ENCODE peak calls at places on chromosomes 16 and 17, in five cellular contexts. One of them, this sample, is unnamed. For H3K27me3, the result is how much of the 10 kb centered on the place peaks cover.

GRCh38 chr16:53844796-53845195 is 140.8 kb downstream of the FTO start:
- DNase-seq in endothelial cell of umbilical vein: no peak
- DNase-seq in SK-N-SH: no peak
- DNase-seq in sigmoid colon: no peak
- DNase-seq in thoracic aorta: no peak
- DNase-seq in this sample: no peak

GRCh38 chr16:49602201-49603041 is 228.8 kb downstream of the C16orf78 start:
- DNase-seq in endothelial cell of umbilical vein: no peak
- DNase-seq in SK-N-SH: no peak
- DNase-seq in sigmoid colon: no peak
- DNase-seq in thoracic aorta: no peak
- DNase-seq in this sample: no peak

GRCh38 chr17:80455328-80455710 is 21.1 kb downstream of the NPTX1 start:
- DNase-seq in endothelial cell of umbilical vein: no peak
- DNase-seq in SK-N-SH: peak
- DNase-seq in sigmoid colon: no peak
- DNase-seq in thoracic aorta: no peak
- DNase-seq in this sample: no peak

GRCh38 chr16:74297296-74297665 is 667 bp downstream of the PSMD7 start:
- DNase-seq in endothelial cell of umbilical vein: peak
- DNase-seq in SK-N-SH: peak
- DNase-seq in sigmoid colon: no peak
- DNase-seq in thoracic aorta: peak
- DNase-seq in this sample: no peak

GRCh38 chr17:10120749-10121148 is 77.7 kb downstream of the GAS7 start:
- DNase-seq in endothelial cell of umbilical vein: no peak
- DNase-seq in SK-N-SH: no peak
- DNase-seq in sigmoid colon: peak
- DNase-seq in thoracic aorta: no peak
- DNase-seq in this sample: no peak

GRCh38 chr16:70151941-70152509 is 21.6 kb upstream of the CLEC18C start:
- DNase-seq in endothelial cell of umbilical vein: no peak
- DNase-seq in SK-N-SH: no peak
- DNase-seq in sigmoid colon: no peak
- DNase-seq in thoracic aorta: no peak
- DNase-seq in this sample: no peak

GRCh38 chr17:10119203-10120112 is 78.9 kb downstream of the GAS7 start:
- DNase-seq in endothelial cell of umbilical vein: no peak
- DNase-seq in SK-N-SH: no peak
- DNase-seq in sigmoid colon: peak
- DNase-seq in thoracic aorta: no peak
- DNase-seq in this sample: no peak

GRCh38 chr16:75323198-75323597 is 71.8 kb upstream of the BCAR1 start:
- DNase-seq in endothelial cell of umbilical vein: no peak
- DNase-seq in SK-N-SH: no peak
- DNase-seq in sigmoid colon: no peak
- DNase-seq in thoracic aorta: no peak
- DNase-seq in this sample: no peak

GRCh38 chr17:14730821-14731220 is 429.9 kb downstream of the HS3ST3B1 start:
- DNase-seq in endothelial cell of umbilical vein: no peak
- DNase-seq in SK-N-SH: no peak
- DNase-seq in sigmoid colon: no peak
- DNase-seq in thoracic aorta: no peak
- DNase-seq in this sample: no peak

GRCh38 chr17:81429813-81430510 is 34.7 kb downstream of the BAHCC1 start:
- DNase-seq in endothelial cell of umbilical vein: no peak
- DNase-seq in SK-N-SH: peak
- DNase-seq in sigmoid colon: no peak
- DNase-seq in thoracic aorta: no peak
- DNase-seq in this sample: no peak

GRCh38 chr16:87958632-87959031 is 7.4 kb downstream of the BANP start:
- DNase-seq in endothelial cell of umbilical vein: no peak
- DNase-seq in SK-N-SH: no peak
- DNase-seq in sigmoid colon: no peak
- DNase-seq in thoracic aorta: no peak
- DNase-seq in this sample: no peak

GRCh38 chr16:88536510-88536909 is 33.7 kb upstream of the ZC3H18 start:
- DNase-seq in endothelial cell of umbilical vein: no peak
- DNase-seq in SK-N-SH: no peak
- DNase-seq in sigmoid colon: no peak
- DNase-seq in thoracic aorta: no peak
- DNase-seq in this sample: no peak

GRCh38 chr17:27976331-27976730 is 66.1 kb upstream of the NLK start:
- DNase-seq in endothelial cell of umbilical vein: no peak
- DNase-seq in SK-N-SH: no peak
- DNase-seq in sigmoid colon: no peak
- DNase-seq in thoracic aorta: no peak
- DNase-seq in this sample: no peak

GRCh38 chr17:50347087-50347893 is 1.4 kb downstream of the XYLT2 start:
- DNase-seq in endothelial cell of umbilical vein: no peak
- DNase-seq in SK-N-SH: no peak
- DNase-seq in sigmoid colon: peak
- DNase-seq in thoracic aorta: no peak
- DNase-seq in this sample: no peak

GRCh38 chr16:68128577-68129305 is 43.6 kb downstream of the NFATC3 start:
- DNase-seq in endothelial cell of umbilical vein: peak
- DNase-seq in SK-N-SH: no peak
- DNase-seq in sigmoid colon: no peak
- DNase-seq in thoracic aorta: no peak
- DNase-seq in this sample: no peak

GRCh38 chr16:3780570-3780969 is 63.2 kb upstream of the TRAP1 start:
- DNase-seq in endothelial cell of umbilical vein: peak
- DNase-seq in SK-N-SH: peak
- DNase-seq in sigmoid colon: no peak
- DNase-seq in thoracic aorta: no peak
- DNase-seq in this sample: no peak

GRCh38 chr16:27333104-27333503 is 19.3 kb downstream of the IL4R start:
- DNase-seq in endothelial cell of umbilical vein: no peak
- DNase-seq in SK-N-SH: no peak
- DNase-seq in sigmoid colon: no peak
- DNase-seq in thoracic aorta: no peak
- DNase-seq in this sample: no peak

GRCh38 chr17:76670020-76670707 is 26.6 kb upstream of the ST6GALNAC1 start:
- DNase-seq in endothelial cell of umbilical vein: peak
- DNase-seq in SK-N-SH: no peak
- DNase-seq in sigmoid colon: peak
- DNase-seq in thoracic aorta: no peak
- DNase-seq in this sample: no peak

GRCh38 chr17:76989519-76989918 is 121.3 kb downstream of the MGAT5B start:
- DNase-seq in endothelial cell of umbilical vein: no peak
- DNase-seq in SK-N-SH: no peak
- DNase-seq in sigmoid colon: no peak
- DNase-seq in thoracic aorta: no peak
- DNase-seq in this sample: no peak

GRCh38 chr16:75319513-75320401 is 68.3 kb upstream of the BCAR1 start:
- DNase-seq in endothelial cell of umbilical vein: peak
- DNase-seq in SK-N-SH: no peak
- DNase-seq in sigmoid colon: no peak
- DNase-seq in thoracic aorta: no peak
- DNase-seq in this sample: no peak

GRCh38 chr17:47907932-47908562 is 12.0 kb downstream of the SP2 start:
- DNase-seq in endothelial cell of umbilical vein: no peak
- DNase-seq in SK-N-SH: no peak
- DNase-seq in sigmoid colon: no peak
- DNase-seq in thoracic aorta: no peak
- DNase-seq in this sample: no peak

GRCh38 chr17:51590071-51590470 is 329.7 kb downstream of the UTP18 start:
- DNase-seq in endothelial cell of umbilical vein: no peak
- DNase-seq in SK-N-SH: no peak
- DNase-seq in sigmoid colon: no peak
- DNase-seq in thoracic aorta: no peak
- DNase-seq in this sample: no peak

GRCh38 chr17:78774956-78775571 is 7.0 kb downstream of the CYTH1 start:
- DNase-seq in endothelial cell of umbilical vein: no peak
- DNase-seq in SK-N-SH: no peak
- DNase-seq in sigmoid colon: peak
- DNase-seq in thoracic aorta: no peak
- DNase-seq in this sample: no peak

GRCh38 chr17:77446959-77447634 is 306.3 kb downstream of the SEC14L1 start:
- DNase-seq in endothelial cell of umbilical vein: no peak
- DNase-seq in SK-N-SH: no peak
- DNase-seq in sigmoid colon: no peak
- DNase-seq in thoracic aorta: no peak
- DNase-seq in this sample: no peak

GRCh38 chr17:78997231-78997741 is 12.3 kb downstream of the CANT1 start:
- DNase-seq in endothelial cell of umbilical vein: no peak
- DNase-seq in SK-N-SH: peak
- DNase-seq in sigmoid colon: peak
- DNase-seq in thoracic aorta: no peak
- DNase-seq in this sample: no peak

GRCh38 chr17:63841350-63842172 is 924 bp downstream of the SMARCD2 start:
- DNase-seq in endothelial cell of umbilical vein: peak
- DNase-seq in SK-N-SH: peak
- DNase-seq in sigmoid colon: peak
- DNase-seq in thoracic aorta: no peak
- DNase-seq in this sample: no peak

GRCh38 chr16:9957002-9957401 is 225.2 kb downstream of the GRIN2A start:
- DNase-seq in endothelial cell of umbilical vein: no peak
- DNase-seq in SK-N-SH: no peak
- DNase-seq in sigmoid colon: no peak
- DNase-seq in thoracic aorta: no peak
- DNase-seq in this sample: no peak

GRCh38 chr16:27598921-27599565 is 49.1 kb downstream of the KATNIP start:
- DNase-seq in endothelial cell of umbilical vein: no peak
- DNase-seq in SK-N-SH: no peak
- DNase-seq in sigmoid colon: no peak
- DNase-seq in thoracic aorta: no peak
- DNase-seq in this sample: no peak

GRCh38 chr16:85988723-85989313 is 89.9 kb downstream of the IRF8 start:
- DNase-seq in endothelial cell of umbilical vein: no peak
- DNase-seq in SK-N-SH: no peak
- DNase-seq in sigmoid colon: peak
- DNase-seq in thoracic aorta: no peak
- DNase-seq in this sample: no peak

GRCh38 chr16:85986931-85987749 is 88.2 kb downstream of the IRF8 start:
- DNase-seq in endothelial cell of umbilical vein: no peak
- DNase-seq in SK-N-SH: peak
- DNase-seq in sigmoid colon: peak
- DNase-seq in thoracic aorta: no peak
- DNase-seq in this sample: no peak

GRCh38 chr16:85989376-85989775 is 90.4 kb downstream of the IRF8 start:
- DNase-seq in endothelial cell of umbilical vein: no peak
- DNase-seq in SK-N-SH: no peak
- DNase-seq in sigmoid colon: peak
- DNase-seq in thoracic aorta: no peak
- DNase-seq in this sample: no peak

GRCh38 chr16:85988306-85988705 is 89.3 kb downstream of the IRF8 start:
- DNase-seq in endothelial cell of umbilical vein: no peak
- DNase-seq in SK-N-SH: no peak
- DNase-seq in sigmoid colon: peak
- DNase-seq in thoracic aorta: no peak
- DNase-seq in this sample: no peak

DNA sequence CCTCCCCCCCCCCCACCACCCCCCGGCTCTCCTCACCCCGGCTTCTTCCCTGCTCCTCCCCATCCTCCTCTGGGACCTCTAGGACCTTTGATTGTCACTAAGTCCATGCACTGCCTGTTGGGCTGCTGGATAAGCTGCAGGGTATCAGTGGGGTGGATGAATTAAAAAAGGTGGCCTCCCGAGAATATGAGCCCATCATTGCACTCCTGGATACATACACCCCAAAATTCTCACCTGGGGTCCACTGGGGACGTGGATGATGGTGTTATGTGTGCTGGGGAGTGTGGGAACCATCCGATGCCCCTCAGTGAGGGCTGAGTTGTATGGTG is 88.8 kb downstream of the IRF8 start:
- DNase-seq in endothelial cell of umbilical vein: no peak
- DNase-seq in SK-N-SH: no peak
- DNase-seq in sigmoid colon: peak
- DNase-seq in thoracic aorta: no peak
- DNase-seq in this sample: no peak
- H3K27me3 ChIP-seq in endothelial cell of umbilical vein: under half
- H3K27me3 ChIP-seq in SK-N-SH: half or more
- H3K27me3 ChIP-seq in sigmoid colon: under half
- H3K27me3 ChIP-seq in thoracic aorta: under half
- H3K27me3 ChIP-seq in this sample: under half

DNA sequence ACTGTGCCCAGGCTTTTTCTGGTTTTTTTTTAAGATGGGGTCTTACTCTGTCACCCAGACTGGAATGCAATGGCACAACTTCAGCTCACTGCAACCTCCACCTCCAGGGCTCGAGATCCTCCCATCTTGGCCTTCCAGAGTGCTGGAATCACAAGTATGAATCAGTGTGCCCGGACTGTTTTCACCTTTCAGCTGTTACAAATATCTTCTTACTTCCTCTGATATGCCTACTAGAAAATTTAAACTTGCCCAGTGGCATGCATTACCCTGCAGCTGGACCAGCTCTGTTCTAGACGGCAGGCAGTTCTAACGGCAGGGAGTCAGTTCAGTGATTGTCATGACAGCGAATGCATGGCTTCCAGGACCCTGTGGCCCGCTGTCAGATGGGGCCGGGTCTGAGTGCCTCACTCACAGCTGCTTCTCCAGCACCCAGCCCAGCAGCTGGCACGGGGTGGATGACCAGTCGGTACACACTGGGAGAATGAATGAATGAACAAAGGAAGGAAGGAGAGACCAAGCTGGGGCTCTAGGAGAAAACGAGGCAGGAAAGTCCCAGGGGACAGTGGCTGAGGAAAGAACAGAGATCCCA is 28.0 kb upstream of the LITAF start:
- DNase-seq in endothelial cell of umbilical vein: no peak
- DNase-seq in SK-N-SH: no peak
- DNase-seq in sigmoid colon: no peak
- DNase-seq in thoracic aorta: no peak
- DNase-seq in this sample: no peak
- H3K27ac ChIP-seq in endothelial cell of umbilical vein: no peak
- H3K27ac ChIP-seq in SK-N-SH: no peak
- H3K27ac ChIP-seq in sigmoid colon: no peak
- H3K27ac ChIP-seq in thoracic aorta: no peak
- H3K27ac ChIP-seq in this sample: no peak

GRCh38 chr16:86905302-86905701 is 327.0 kb downstream of the FOXL1 start:
- DNase-seq in endothelial cell of umbilical vein: no peak
- DNase-seq in SK-N-SH: no peak
- DNase-seq in sigmoid colon: no peak
- DNase-seq in thoracic aorta: no peak
- DNase-seq in this sample: no peak
- H3K27me3 ChIP-seq in endothelial cell of umbilical vein: under half
- H3K27me3 ChIP-seq in SK-N-SH: under half
- H3K27me3 ChIP-seq in sigmoid colon: half or more
- H3K27me3 ChIP-seq in thoracic aorta: under half
- H3K27me3 ChIP-seq in this sample: under half

DNA sequence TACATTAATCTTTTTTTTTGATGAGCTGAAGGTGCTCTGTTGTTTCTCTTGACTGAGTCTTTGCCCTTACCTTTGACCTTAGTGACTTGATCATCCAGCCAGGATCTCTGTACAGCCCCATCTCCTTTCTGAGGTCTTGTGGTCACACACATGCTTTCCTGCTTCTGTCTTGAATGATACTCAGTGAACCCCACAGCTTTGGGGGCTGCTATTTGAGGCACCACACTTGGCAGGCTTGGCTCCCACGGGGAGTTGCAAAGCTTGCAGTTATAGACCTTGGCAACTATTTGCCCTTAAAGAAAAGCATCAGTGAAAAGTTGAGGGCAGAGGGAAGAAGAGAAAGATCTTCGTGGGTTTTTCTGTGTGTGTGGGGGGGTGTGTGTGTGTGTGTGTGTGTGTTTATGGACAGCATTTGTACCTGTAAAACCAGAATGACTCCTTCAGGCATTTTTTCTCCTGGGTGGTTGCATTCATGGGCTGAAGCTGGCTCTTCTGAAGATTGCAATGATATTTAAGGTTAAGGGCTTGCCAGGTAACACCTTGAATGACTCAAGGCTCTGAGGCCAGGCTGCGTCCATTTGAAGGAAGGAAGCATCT is 101.6 kb downstream of the MSI2 start:
- DNase-seq in endothelial cell of umbilical vein: no peak
- DNase-seq in SK-N-SH: no peak
- DNase-seq in sigmoid colon: no peak
- DNase-seq in thoracic aorta: no peak
- DNase-seq in this sample: no peak
- H3K27ac ChIP-seq in endothelial cell of umbilical vein: no peak
- H3K27ac ChIP-seq in SK-N-SH: no peak
- H3K27ac ChIP-seq in sigmoid colon: no peak
- H3K27ac ChIP-seq in thoracic aorta: peak
- H3K27ac ChIP-seq in this sample: no peak